ENCODE peak calls at places on chromosomes 5 and 9, in five cellular contexts. T is GM13976, U is WTC11, D is A673, H is LNCaP clone FGC. Y is an unnamed sample.

GRCh38 chr9:78236511-78236950 is 656 bp downstream of the CEP78 start:
- DNase-seq in H (no peak), D (no peak), U (no peak), T (peak), Y (no peak)

GRCh38 chr5:139565411-139566305 is 4.5 kb downstream of the UBE2D2 start:
- DNase-seq in D (no peak), T (peak), U (no peak), H (no peak), Y (no peak)

GRCh38 chr9:14535161-14535930 is 157.9 kb downstream of the ZDHHC21 start:
- DNase-seq in H (no peak), D (no peak), T (no peak), U (no peak), Y (no peak)

GRCh38 chr9:89593776-89594427 is 10.9 kb upstream of the GADD45G start:
- DNase-seq in H (no peak), U (peak), T (peak), D (peak), Y (peak)

GRCh38 chr5:160268111-160268510 is 38.8 kb downstream of the FABP6 start:
- DNase-seq in H (no peak), T (no peak), U (no peak), D (no peak), Y (no peak)

GRCh38 chr5:102663771-102664530 is 91.2 kb upstream of the PAM start:
- DNase-seq in T (no peak), U (no peak), H (no peak), D (peak), Y (no peak)

GRCh38 chr9:125433461-125434001 is 171.9 kb downstream of the GAPVD1 start:
- DNase-seq in D (peak), U (peak), H (no peak), T (no peak), Y (no peak)

GRCh38 chr9:93149361-93149760 is 15.3 kb upstream of the NINJ1 start:
- DNase-seq in T (no peak), H (no peak), D (no peak), U (no peak), Y (no peak)

GRCh38 chr5:168851902-168852321 is 272.7 kb upstream of the PANK3 start:
- DNase-seq in H (peak), U (no peak), D (no peak), T (peak), Y (no peak)

GRCh38 chr9:128728298-128728697 is 4.4 kb upstream of the ZDHHC12 start:
- DNase-seq in D (no peak), T (no peak), U (no peak), H (no peak), Y (no peak)

GRCh38 chr5:153613143-153613542 is 122.7 kb downstream of the GRIA1 start:
- DNase-seq in D (no peak), H (no peak), T (no peak), U (no peak), Y (no peak)

GRCh38 chr5:39132792-39133191 is 58.6 kb upstream of the RICTOR start:
- DNase-seq in H (no peak), D (no peak), T (no peak), U (no peak), Y (no peak)

GRCh38 chr9:81613002-81613750 is 76.2 kb downstream of the TLE1 start:
- DNase-seq in T (no peak), D (peak), H (no peak), U (no peak), Y (no peak)

GRCh38 chr9:122005597-122005996 is 87.5 kb downstream of the TTLL11 start:
- DNase-seq in H (peak), T (no peak), U (no peak), D (peak), Y (peak)

GRCh38 chr9:79390077-79390673 is 181.6 kb upstream of the TLE4 start:
- DNase-seq in D (no peak), H (no peak), T (no peak), U (no peak), Y (no peak)

GRCh38 chr5:93800988-93801811 is 59.8 kb upstream of the POU5F2 start:
- DNase-seq in D (peak), U (no peak), H (peak), T (peak), Y (no peak)

GRCh38 chr5:12488161-12488560 is 583.9 kb upstream of the CTNND2 start:
- DNase-seq in H (no peak), U (no peak), D (no peak), T (no peak), Y (no peak)

DNA sequence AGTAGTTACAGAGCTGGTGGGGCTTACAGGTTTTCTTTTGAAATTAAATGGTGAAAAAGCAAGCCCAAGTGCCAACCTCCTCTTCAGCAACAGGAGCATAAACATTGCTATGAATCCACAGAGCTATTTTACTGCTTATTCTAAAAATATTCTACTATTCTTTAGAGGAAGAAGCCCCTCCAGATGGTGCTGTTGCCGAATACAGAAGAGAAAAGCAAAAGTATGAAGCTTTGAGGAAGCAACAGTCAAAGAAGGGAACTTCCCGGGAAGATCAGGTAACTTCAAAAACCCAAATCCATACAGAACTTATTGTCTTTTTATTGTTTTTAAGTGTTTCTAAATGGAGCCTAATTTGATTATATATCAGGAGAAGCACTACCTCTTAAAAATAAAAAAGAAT is 202.8 kb downstream of the CWC27 start:
- DNase-seq in T (no peak), U (no peak), D (no peak), H (no peak), Y (no peak)
- TF ChIP-seq CTCF in T (no peak), U (no peak), D (peak), H (no peak), Y (no peak)

DNA sequence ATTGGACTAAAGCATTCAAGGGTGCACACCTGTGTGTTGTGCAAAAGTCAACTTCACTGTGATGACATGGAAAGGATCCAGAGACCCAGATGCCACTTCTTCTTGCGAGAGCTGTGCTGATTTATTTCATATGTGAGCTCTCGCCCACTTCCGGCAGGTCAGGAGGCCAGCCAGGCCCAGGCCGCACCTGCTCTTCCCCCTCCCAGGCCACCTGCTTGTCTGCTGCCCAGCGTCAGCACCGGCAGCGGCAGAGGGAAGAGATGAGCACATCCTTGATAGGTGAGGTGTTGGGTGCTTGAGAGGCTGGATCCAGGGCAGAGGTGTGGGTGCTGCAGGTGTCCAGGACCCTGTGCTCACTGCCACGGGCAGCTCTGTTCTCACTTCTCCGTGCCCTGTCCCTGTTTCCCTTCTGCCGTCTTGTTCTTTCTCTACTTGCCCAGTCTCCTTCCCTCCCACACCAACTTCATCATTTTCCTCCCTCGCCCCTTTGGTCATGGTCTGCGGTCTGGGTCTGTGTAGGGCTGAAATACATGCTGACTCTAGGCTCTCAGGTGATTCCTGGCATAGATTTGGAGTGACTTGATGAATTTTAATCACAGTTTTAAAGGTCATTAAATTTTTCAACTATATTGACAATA is 242.8 kb downstream of the FANCC start:
- DNase-seq in D (no peak), U (no peak), T (no peak), H (no peak), Y (no peak)
- TF ChIP-seq CTCF in D (no peak), U (no peak), T (no peak), H (no peak), Y (no peak)

DNA sequence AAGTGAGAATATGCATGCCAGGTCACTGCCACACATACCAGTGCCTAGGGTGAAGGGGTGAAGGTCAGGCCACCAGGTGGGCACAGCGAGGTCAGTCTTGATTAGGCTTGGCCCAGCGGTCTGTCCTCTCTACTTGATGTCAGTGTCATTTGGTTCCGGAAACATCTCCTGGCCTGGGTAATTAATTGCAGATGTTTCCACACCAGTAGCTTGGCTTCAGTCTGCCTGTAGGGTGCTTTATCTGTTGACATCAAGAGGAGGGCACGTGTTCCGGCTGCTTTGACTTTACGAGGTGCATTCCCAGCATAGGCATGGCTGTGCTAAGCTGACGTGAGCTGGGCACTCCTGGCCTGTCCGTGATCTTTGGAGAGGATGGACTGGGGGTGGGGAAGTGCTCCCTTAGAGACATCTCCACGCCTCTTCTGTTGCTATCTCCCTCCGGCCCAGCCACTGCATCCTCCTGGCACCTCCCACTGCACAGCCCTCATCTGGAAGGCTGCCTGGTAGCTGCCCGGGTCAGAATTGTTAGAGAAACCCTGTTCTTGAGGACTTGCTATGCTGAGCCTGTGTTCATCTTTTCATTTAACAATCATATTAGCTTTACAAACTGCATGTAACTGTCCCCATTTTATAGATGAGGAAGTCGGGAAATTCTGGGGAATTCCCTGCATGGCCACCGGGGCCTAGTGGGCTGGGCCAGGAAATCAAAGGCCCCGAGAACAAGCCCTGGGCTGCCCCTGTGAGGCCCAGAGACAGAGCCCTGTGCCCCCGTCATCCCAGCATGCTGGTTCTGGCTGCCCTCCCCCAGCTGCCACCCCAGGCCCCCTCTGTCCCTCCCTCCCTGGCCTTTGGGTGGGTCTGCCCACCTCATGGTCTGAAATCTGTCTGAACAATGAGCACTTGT is 29.1 kb downstream of the JADE2 start:
- DNase-seq in T (peak), U (no peak), H (peak), D (peak), Y (no peak)
- TF ChIP-seq CTCF in T (no peak), U (no peak), H (no peak), D (no peak), Y (no peak)

DNA sequence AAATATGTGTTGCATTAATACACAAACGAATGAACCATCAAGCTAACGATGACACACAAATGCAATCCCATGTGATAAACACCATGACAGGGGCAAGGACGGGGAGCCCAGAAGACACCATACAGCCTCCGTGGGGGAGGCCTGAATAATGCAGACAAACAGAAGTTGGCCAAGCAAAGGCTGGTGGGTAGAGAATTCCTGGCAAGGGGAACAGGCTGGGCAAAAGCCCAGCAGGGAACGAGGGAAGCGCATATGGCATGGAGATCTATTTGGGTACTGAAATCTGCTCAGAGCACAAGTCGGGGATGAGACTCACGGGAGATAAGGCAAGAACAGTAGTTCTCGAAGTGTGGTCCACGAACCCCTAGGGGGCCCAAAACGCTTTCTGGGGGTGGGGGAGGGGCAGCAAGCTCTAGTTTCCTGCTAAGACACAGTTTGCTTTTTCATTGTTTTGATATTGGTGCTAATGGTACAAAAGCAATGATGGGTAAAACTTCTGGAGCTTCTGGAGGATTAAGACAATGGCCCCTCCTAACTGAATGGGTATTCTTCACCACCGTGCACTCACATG is 42.9 kb upstream of the FBXW11 start:
- DNase-seq in T (no peak), H (no peak), U (no peak), D (peak), Y (no peak)
- TF ChIP-seq CTCF in T (no peak), H (no peak), U (no peak), D (no peak), Y (no peak)

GRCh38 chr5:112141582-112141981 is 277.5 kb downstream of the EPB41L4A start:
- DNase-seq in H (no peak), T (no peak), U (no peak), D (no peak), Y (no peak)

GRCh38 chr5:112143684-112144083 is 275.4 kb downstream of the EPB41L4A start:
- DNase-seq in U (no peak), D (no peak), H (no peak), T (no peak), Y (no peak)

GRCh38 chr5:112146323-112146848 is 272.7 kb downstream of the EPB41L4A start:
- DNase-seq in H (no peak), D (no peak), U (no peak), T (peak), Y (no peak)

DNA sequence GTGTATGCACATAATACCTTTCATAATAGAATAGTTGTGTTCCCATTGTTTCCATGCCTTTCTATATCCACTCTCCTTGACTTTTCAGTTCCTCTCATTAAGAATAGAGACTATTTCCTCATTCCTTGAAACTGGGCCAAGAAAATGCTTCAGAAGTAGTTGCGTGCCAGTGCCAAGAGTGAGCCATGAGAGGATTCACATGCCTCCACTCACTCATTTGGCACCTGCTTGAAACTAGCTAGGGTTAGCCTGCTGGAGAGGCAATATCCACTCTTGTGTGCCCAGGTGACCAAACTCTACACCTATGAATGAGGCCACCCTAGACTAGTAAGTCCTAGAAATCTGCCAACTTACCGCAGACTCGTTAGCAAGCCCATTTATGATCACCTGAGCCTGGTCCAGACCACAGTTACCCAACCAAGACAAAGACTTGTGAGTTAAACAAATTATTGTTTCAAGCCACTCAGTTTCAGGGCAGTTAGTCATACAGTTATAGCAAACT is 276.3 kb downstream of the EPB41L4A start:
- DNase-seq in D (peak), H (no peak), T (no peak), U (no peak), Y (no peak)
- TF ChIP-seq CTCF in D (no peak), H (no peak), T (no peak), U (no peak), Y (no peak)

GRCh38 chr5:179733764-179734126 is 1.1 kb downstream of the MAML1 start:
- DNase-seq in T (no peak), U (no peak), D (no peak), H (no peak), Y (no peak)

GRCh38 chr5:179732918-179733763 is 519 bp downstream of the MAML1 start:
- DNase-seq in T (peak), D (peak), H (no peak), U (peak), Y (no peak)

GRCh38 chr5:179732412-179732917 is at the start of gene MAML1:
- DNase-seq in D (peak), T (peak), H (peak), U (peak), Y (peak)

GRCh38 chr5:179731791-179732411 is 721 bp upstream of the MAML1 start:
- DNase-seq in D (no peak), U (peak), T (peak), H (no peak), Y (no peak)

GRCh38 chr5:179734536-179735164 is 2.0 kb downstream of the MAML1 start:
- DNase-seq in U (no peak), H (no peak), T (no peak), D (no peak), Y (no peak)
- TF ChIP-seq CTCF in U (no peak), H (no peak), T (no peak), D (no peak), Y (no peak)

DNA sequence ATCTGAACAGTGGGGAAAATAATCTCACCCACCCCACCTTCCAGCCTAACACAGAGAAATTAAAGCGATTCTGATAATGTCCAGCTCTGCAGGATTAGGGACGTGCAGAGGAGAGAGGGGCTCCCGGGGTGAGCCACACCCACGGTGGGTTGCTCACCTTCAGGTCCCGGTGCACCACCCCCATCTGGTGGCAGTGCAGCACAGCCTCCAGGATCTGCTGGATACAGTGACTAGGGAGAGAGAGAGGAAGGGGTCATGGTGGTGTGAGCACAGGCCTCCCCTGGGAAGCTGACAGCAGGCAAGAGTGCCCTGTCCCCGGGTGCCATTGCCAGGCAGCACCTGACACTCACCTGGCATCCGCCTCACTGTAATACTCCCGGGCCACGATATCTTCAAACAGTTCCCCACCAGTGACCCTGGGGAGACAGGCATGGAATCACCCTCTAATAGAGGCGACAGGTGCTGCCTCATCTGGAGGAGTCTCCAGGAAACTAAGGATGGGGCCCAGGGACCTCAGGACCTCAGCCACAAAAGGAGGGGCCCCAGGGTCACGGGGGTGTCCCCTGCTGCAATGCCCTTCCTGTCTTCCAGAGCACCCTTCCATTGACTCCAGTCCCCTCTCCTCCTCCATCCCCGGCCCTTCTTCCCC is 33.0 kb downstream of the CAMK2A start:
- DNase-seq in D (no peak), U (peak), H (no peak), T (no peak), Y (no peak)
- TF ChIP-seq CTCF in D (peak), U (no peak), H (no peak), T (no peak), Y (no peak)

DNA sequence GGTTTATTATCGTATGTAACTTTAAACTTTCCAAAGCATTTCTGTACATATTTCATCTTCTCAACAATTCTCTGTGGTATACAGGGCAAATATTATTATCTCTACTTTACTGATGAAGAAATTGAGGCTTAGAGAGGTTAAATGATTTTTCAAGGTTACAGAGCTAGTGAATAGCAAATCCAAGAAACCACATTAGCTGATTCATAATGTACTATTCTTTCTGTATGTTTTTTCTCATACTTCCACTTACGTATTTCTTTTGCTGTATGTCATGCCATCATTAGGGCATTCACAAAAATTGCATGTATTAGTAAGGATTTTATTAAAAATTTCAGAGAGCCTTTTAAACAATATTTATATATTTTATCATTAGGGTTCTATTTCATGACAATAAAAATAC is 372.4 kb upstream of the DMAC1 start:
- DNase-seq in D (no peak), H (no peak), U (no peak), T (no peak), Y (no peak)
- TF ChIP-seq CTCF in D (no peak), H (no peak), U (no peak), T (no peak), Y (no peak)

GRCh38 chr5:77546-77945 is 14.4 kb upstream of the PLEKHG4B start:
- DNase-seq in D (no peak), U (no peak), H (no peak), T (no peak), Y (peak)

GRCh38 chr5:79821-80220 is 12.1 kb upstream of the PLEKHG4B start:
- DNase-seq in H (no peak), D (no peak), T (no peak), U (no peak), Y (peak)

GRCh38 chr5:79263-79662 is 12.7 kb upstream of the PLEKHG4B start:
- DNase-seq in D (no peak), U (no peak), T (no peak), H (no peak), Y (peak)

GRCh38 chr5:77957-78804 is 13.8 kb upstream of the PLEKHG4B start:
- DNase-seq in T (peak), U (no peak), D (peak), H (peak), Y (peak)

DNA sequence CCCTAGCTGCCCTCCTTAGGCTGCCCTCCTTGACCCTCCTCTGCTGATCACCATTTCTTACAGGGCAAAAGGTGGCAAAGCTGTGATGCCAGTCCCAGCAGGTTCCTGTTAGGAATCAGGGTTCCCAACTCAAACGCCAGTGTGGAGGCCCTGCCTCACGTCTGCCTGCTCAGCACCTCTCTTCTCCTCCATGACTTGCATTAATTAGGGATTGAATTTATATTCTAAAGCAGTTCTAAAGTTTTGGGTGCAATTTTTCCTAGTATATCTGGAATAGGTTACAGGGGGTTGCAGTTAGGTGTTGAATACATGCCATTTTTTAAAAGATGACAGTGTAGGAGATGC is 13.2 kb upstream of the PLEKHG4B start:
- DNase-seq in T (no peak), H (no peak), U (no peak), D (no peak), Y (no peak)
- TF ChIP-seq CTCF in T (no peak), H (no peak), U (no peak), D (no peak), Y (no peak)